ENCODE peak calls at places on chromosomes 12 and 14, in six cellular contexts. M is stimulated activated CD4-positive, alpha-beta T cell treated with anti-CD3 and anti-CD28 coated beads, Interleukin-12 subunit alpha, Interleukin-12 subunit beta, amount 100 ng/mL, for 4 hours; X is kidney tubule cell; W is OCI-M1; H is HTR-8/SVneo; D is lung. B is an unnamed sample.

GRCh38 chr14:91246051-91246852 is 1.7 kb upstream of the GPR68 start:
- DNase-seq in W (no peak), M (peak; percentile 46), X (no peak), H (no peak), D (no peak), B (no peak)

GRCh38 chr12:132141976-132142678 is 2.0 kb downstream of the DDX51 start:
- DNase-seq in X (no peak), W (no peak), D (no peak), H (no peak), M (no peak), B (no peak)

GRCh38 chr14:64966976-64967375 is 5.2 kb downstream of the RAB15 start:
- DNase-seq in H (no peak), D (peak; percentile 61), W (no peak), M (no peak), X (no peak), B (peak; percentile 74)

GRCh38 chr14:23697689-23698088 is 61.5 kb downstream of the DHRS2 start:
- DNase-seq in D (no peak), W (peak; percentile 86), X (no peak), M (no peak), H (no peak), B (no peak)

GRCh38 chr14:105503918-105504692 is 13.1 kb downstream of the TEDC1 start:
- DNase-seq in M (no peak), X (no peak), H (no peak), D (no peak), W (no peak), B (no peak)

GRCh38 chr14:61385002-61385685 is 63.8 kb downstream of the PRKCH start:
- DNase-seq in M (no peak), W (no peak), D (no peak), X (no peak), H (peak; percentile 47), B (no peak)

GRCh38 chr14:52315355-52315718 is 1.2 kb downstream of the PTGER2 start:
- DNase-seq in D (no peak), M (no peak), W (peak; percentile 15), H (no peak), X (no peak), B (no peak)

GRCh38 chr14:25237845-25238244 is 187.9 kb upstream of the STXBP6 start:
- DNase-seq in M (no peak), D (no peak), X (peak; percentile 2), W (peak; percentile 40), H (peak; percentile 6), B (peak; percentile 24)

GRCh38 chr14:32818576-32818975 is 120.1 kb upstream of the NPAS3 start:
- DNase-seq in H (no peak), X (no peak), M (no peak), W (no peak), D (no peak), B (no peak)

GRCh38 chr12:2973566-2973965 is 14.4 kb downstream of the TEAD4 start:
- DNase-seq in D (no peak), H (no peak), X (no peak), M (no peak), W (no peak), B (no peak)